ENCODE peak calls at places on chromosomes 7 and 10, in six cellular contexts. One of them, this sample, is unnamed.

GRCh38 chr7:38781991-38782390 is 127.0 kb downstream of the VPS41 start:
- DNase-seq in cardiac muscle cell: no peak
- DNase-seq in mesendoderm: no peak
- DNase-seq in neural progenitor cell: peak
- DNase-seq in pancreas: no peak
- DNase-seq in caudate nucleus: no peak
- DNase-seq in this sample: no peak

GRCh38 chr10:7337431-7338171 is 73.2 kb downstream of the SFMBT2 start:
- DNase-seq in pancreas: no peak
- DNase-seq in cardiac muscle cell: no peak
- DNase-seq in neural progenitor cell: no peak
- DNase-seq in mesendoderm: no peak
- DNase-seq in caudate nucleus: no peak
- DNase-seq in this sample: no peak

GRCh38 chr10:113071446-113071845 is 121.4 kb downstream of the TCF7L2 start:
- DNase-seq in caudate nucleus: no peak
- DNase-seq in cardiac muscle cell: peak
- DNase-seq in neural progenitor cell: no peak
- DNase-seq in pancreas: peak
- DNase-seq in mesendoderm: peak
- DNase-seq in this sample: no peak

GRCh38 chr10:78335691-78336401 is 302.2 kb downstream of the RPS24 start:
- DNase-seq in mesendoderm: no peak
- DNase-seq in cardiac muscle cell: no peak
- DNase-seq in caudate nucleus: peak
- DNase-seq in pancreas: no peak
- DNase-seq in neural progenitor cell: no peak
- DNase-seq in this sample: no peak

GRCh38 chr10:36412942-36413341 is 712.5 kb upstream of the ANKRD30A start:
- DNase-seq in cardiac muscle cell: no peak
- DNase-seq in caudate nucleus: no peak
- DNase-seq in neural progenitor cell: no peak
- DNase-seq in pancreas: no peak
- DNase-seq in mesendoderm: peak
- DNase-seq in this sample: no peak

GRCh38 chr10:105761861-105762260 is 1120.8 kb downstream of the SORCS3 start:
- DNase-seq in neural progenitor cell: no peak
- DNase-seq in caudate nucleus: no peak
- DNase-seq in pancreas: no peak
- DNase-seq in cardiac muscle cell: no peak
- DNase-seq in mesendoderm: no peak
- DNase-seq in this sample: no peak

GRCh38 chr7:39217752-39218151 is 240.0 kb downstream of the POU6F2 start:
- DNase-seq in caudate nucleus: no peak
- DNase-seq in neural progenitor cell: no peak
- DNase-seq in pancreas: no peak
- DNase-seq in cardiac muscle cell: no peak
- DNase-seq in mesendoderm: no peak
- DNase-seq in this sample: no peak

GRCh38 chr10:37263304-37263703 is 137.9 kb downstream of the ANKRD30A start:
- DNase-seq in mesendoderm: no peak
- DNase-seq in caudate nucleus: no peak
- DNase-seq in cardiac muscle cell: no peak
- DNase-seq in pancreas: no peak
- DNase-seq in neural progenitor cell: no peak
- DNase-seq in this sample: no peak

GRCh38 chr7:144468990-144469732 is 65.7 kb upstream of the NOBOX start:
- DNase-seq in cardiac muscle cell: peak
- DNase-seq in mesendoderm: no peak
- DNase-seq in caudate nucleus: no peak
- DNase-seq in neural progenitor cell: no peak
- DNase-seq in pancreas: no peak
- DNase-seq in this sample: no peak

GRCh38 chr7:155764432-155764798 is 47.8 kb downstream of the SHH start:
- DNase-seq in pancreas: no peak
- DNase-seq in neural progenitor cell: no peak
- DNase-seq in mesendoderm: no peak
- DNase-seq in cardiac muscle cell: no peak
- DNase-seq in caudate nucleus: peak
- DNase-seq in this sample: no peak

GRCh38 chr10:122255509-122256301 is 15.4 kb upstream of the BTBD16 start:
- DNase-seq in cardiac muscle cell: no peak
- DNase-seq in neural progenitor cell: no peak
- DNase-seq in mesendoderm: no peak
- DNase-seq in pancreas: no peak
- DNase-seq in caudate nucleus: no peak
- DNase-seq in this sample: no peak

GRCh38 chr10:96357038-96357620 is 1.7 kb downstream of the OPALIN start:
- DNase-seq in caudate nucleus: peak
- DNase-seq in neural progenitor cell: no peak
- DNase-seq in pancreas: no peak
- DNase-seq in mesendoderm: no peak
- DNase-seq in cardiac muscle cell: no peak
- DNase-seq in this sample: no peak

GRCh38 chr7:112484671-112485097 is 3.9 kb downstream of the LSMEM1 start:
- DNase-seq in pancreas: no peak
- DNase-seq in cardiac muscle cell: peak
- DNase-seq in neural progenitor cell: no peak
- DNase-seq in caudate nucleus: no peak
- DNase-seq in mesendoderm: peak
- DNase-seq in this sample: no peak

GRCh38 chr10:92450896-92451295 is 123.0 kb downstream of the IDE start:
- DNase-seq in caudate nucleus: no peak
- DNase-seq in pancreas: no peak
- DNase-seq in neural progenitor cell: no peak
- DNase-seq in cardiac muscle cell: no peak
- DNase-seq in mesendoderm: no peak
- DNase-seq in this sample: no peak

GRCh38 chr10:93208717-93209464 is 135.2 kb downstream of the CYP26A1 start:
- DNase-seq in mesendoderm: no peak
- DNase-seq in cardiac muscle cell: peak
- DNase-seq in pancreas: no peak
- DNase-seq in neural progenitor cell: no peak
- DNase-seq in caudate nucleus: no peak
- DNase-seq in this sample: no peak

GRCh38 chr10:59300386-59300785 is 62.0 kb downstream of the FAM13C start:
- DNase-seq in caudate nucleus: no peak
- DNase-seq in pancreas: no peak
- DNase-seq in neural progenitor cell: no peak
- DNase-seq in mesendoderm: no peak
- DNase-seq in cardiac muscle cell: no peak
- DNase-seq in this sample: no peak

GRCh38 chr7:124918662-124919061 is 11.0 kb downstream of the POT1 start:
- DNase-seq in cardiac muscle cell: no peak
- DNase-seq in neural progenitor cell: no peak
- DNase-seq in caudate nucleus: no peak
- DNase-seq in mesendoderm: no peak
- DNase-seq in pancreas: no peak
- DNase-seq in this sample: no peak

GRCh38 chr7:143304938-143305337 is 11.0 kb upstream of the CLCN1 start:
- DNase-seq in mesendoderm: no peak
- DNase-seq in cardiac muscle cell: no peak
- DNase-seq in caudate nucleus: no peak
- DNase-seq in neural progenitor cell: no peak
- DNase-seq in pancreas: no peak
- DNase-seq in this sample: no peak

GRCh38 chr10:133283931-133284330 is 7.3 kb upstream of the ADAM8 start:
- DNase-seq in caudate nucleus: no peak
- DNase-seq in mesendoderm: no peak
- DNase-seq in cardiac muscle cell: no peak
- DNase-seq in neural progenitor cell: no peak
- DNase-seq in pancreas: no peak
- DNase-seq in this sample: no peak

GRCh38 chr10:35928017-35928619 is 286.0 kb upstream of the FZD8 start:
- DNase-seq in mesendoderm: peak
- DNase-seq in cardiac muscle cell: no peak
- DNase-seq in pancreas: no peak
- DNase-seq in caudate nucleus: no peak
- DNase-seq in neural progenitor cell: no peak
- DNase-seq in this sample: no peak

GRCh38 chr7:24283900-24284698 is at the start of gene NPY:
- DNase-seq in mesendoderm: peak
- DNase-seq in pancreas: peak
- DNase-seq in caudate nucleus: no peak
- DNase-seq in neural progenitor cell: peak
- DNase-seq in cardiac muscle cell: no peak
- DNase-seq in this sample: no peak

GRCh38 chr10:806451-807162 is 117.1 kb upstream of the DIP2C start:
- DNase-seq in neural progenitor cell: no peak
- DNase-seq in pancreas: no peak
- DNase-seq in mesendoderm: no peak
- DNase-seq in cardiac muscle cell: no peak
- DNase-seq in caudate nucleus: no peak
- DNase-seq in this sample: no peak

GRCh38 chr10:43671659-43672555 is 23.2 kb upstream of the ZNF32 start:
- DNase-seq in mesendoderm: peak
- DNase-seq in neural progenitor cell: peak
- DNase-seq in cardiac muscle cell: peak
- DNase-seq in caudate nucleus: peak
- DNase-seq in pancreas: no peak
- DNase-seq in this sample: peak

GRCh38 chr10:59905735-59906416 is 480 bp downstream of the CCDC6 start:
- DNase-seq in mesendoderm: no peak
- DNase-seq in pancreas: peak
- DNase-seq in neural progenitor cell: peak
- DNase-seq in caudate nucleus: no peak
- DNase-seq in cardiac muscle cell: no peak
- DNase-seq in this sample: no peak

GRCh38 chr10:73653701-73654100 is 2.1 kb downstream of the SYNPO2L start:
- DNase-seq in caudate nucleus: no peak
- DNase-seq in mesendoderm: peak
- DNase-seq in pancreas: no peak
- DNase-seq in neural progenitor cell: peak
- DNase-seq in cardiac muscle cell: peak
- DNase-seq in this sample: no peak

GRCh38 chr10:13213163-13213562 is 21.0 kb downstream of the UCMA start:
- DNase-seq in pancreas: no peak
- DNase-seq in caudate nucleus: no peak
- DNase-seq in mesendoderm: peak
- DNase-seq in cardiac muscle cell: no peak
- DNase-seq in neural progenitor cell: peak
- DNase-seq in this sample: no peak

DNA sequence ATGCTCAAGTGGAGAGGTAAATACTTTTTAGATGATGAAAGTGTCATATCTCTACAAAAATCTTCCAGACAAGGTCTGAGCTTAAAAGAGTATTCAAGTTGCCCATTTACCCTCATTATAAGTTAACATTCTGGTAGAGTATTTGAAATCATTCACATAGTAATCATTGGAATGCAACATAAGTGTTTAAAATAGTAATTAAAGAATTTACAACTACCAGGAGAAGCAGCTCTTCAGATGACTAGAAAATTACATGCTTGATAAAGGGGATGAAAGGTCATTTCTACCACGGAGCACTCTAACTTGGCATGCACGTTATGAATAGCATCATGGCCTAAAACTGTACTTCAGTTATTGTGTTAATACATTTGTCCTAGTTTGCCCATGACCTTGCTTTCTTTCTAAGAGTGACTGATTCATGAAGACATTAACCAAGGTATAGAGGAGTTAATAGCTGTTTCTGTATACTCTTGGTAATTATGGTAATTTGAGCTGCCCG is 120.0 kb downstream of the SEMA3E start:
- DNase-seq in mesendoderm: no peak
- DNase-seq in neural progenitor cell: no peak
- DNase-seq in cardiac muscle cell: no peak
- DNase-seq in caudate nucleus: no peak
- DNase-seq in pancreas: no peak
- DNase-seq in this sample: no peak
- H3K27ac ChIP-seq in mesendoderm: no peak
- H3K27ac ChIP-seq in neural progenitor cell: no peak
- H3K27ac ChIP-seq in cardiac muscle cell: no peak
- H3K27ac ChIP-seq in caudate nucleus: no peak
- H3K27ac ChIP-seq in pancreas: no peak
- H3K27ac ChIP-seq in this sample: no peak

DNA sequence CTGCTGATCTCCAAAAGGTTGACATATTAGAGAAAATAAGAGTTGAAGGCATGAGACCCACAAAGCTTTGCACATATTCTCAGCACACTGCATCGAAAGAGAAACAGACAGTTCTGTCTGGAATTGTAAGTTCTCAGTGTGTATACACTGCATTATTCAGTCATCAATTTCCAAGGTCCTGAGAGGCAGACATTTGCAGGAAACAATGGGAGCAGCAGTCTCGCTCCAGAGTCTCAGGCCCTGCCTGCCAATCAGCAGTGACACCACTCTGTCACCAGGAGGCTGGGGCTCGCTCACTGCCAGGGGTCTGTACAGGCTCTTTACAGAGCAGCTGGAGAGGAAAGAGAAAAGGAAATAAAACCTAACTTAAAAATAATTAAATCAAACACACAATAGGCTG is 36.3 kb downstream of the JAZF1 start:
- DNase-seq in cardiac muscle cell: no peak
- DNase-seq in caudate nucleus: peak
- DNase-seq in pancreas: no peak
- DNase-seq in neural progenitor cell: peak
- DNase-seq in mesendoderm: peak
- DNase-seq in this sample: no peak
- H3K27ac ChIP-seq in cardiac muscle cell: no peak
- H3K27ac ChIP-seq in caudate nucleus: no peak
- H3K27ac ChIP-seq in pancreas: no peak
- H3K27ac ChIP-seq in neural progenitor cell: no peak
- H3K27ac ChIP-seq in mesendoderm: no peak
- H3K27ac ChIP-seq in this sample: no peak

DNA sequence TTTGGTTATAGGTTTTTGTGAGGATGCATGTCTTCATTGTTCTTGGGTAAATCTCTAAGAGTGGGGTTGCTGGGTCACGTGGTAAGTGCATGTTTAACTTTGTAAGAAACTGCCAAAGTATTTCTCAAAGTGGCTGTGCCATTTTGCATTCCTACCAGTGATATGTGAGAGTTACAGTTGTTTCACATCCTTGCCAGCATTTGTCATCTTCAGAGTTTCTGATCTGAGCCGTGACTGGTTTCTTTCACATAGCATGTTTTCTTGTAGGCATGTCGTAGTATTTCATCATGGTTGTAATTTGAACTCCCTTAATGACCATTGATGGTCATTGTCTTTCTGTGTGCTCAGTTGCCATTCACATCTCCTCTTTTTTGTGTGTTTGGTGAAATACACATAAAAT is 286.0 kb downstream of the RNLS start:
- DNase-seq in cardiac muscle cell: peak
- DNase-seq in caudate nucleus: no peak
- DNase-seq in pancreas: no peak
- DNase-seq in neural progenitor cell: no peak
- DNase-seq in mesendoderm: peak
- DNase-seq in this sample: no peak
- H3K27ac ChIP-seq in cardiac muscle cell: no peak
- H3K27ac ChIP-seq in caudate nucleus: no peak
- H3K27ac ChIP-seq in pancreas: no peak
- H3K27ac ChIP-seq in neural progenitor cell: no peak
- H3K27ac ChIP-seq in mesendoderm: no peak
- H3K27ac ChIP-seq in this sample: no peak

GRCh38 chr7:121328508-121329459 is at the start of gene WNT16:
- DNase-seq in mesendoderm: peak
- DNase-seq in cardiac muscle cell: no peak
- DNase-seq in neural progenitor cell: peak
- DNase-seq in caudate nucleus: peak
- DNase-seq in pancreas: peak
- DNase-seq in this sample: no peak
- H3K27ac ChIP-seq in mesendoderm: no peak
- H3K27ac ChIP-seq in cardiac muscle cell: no peak
- H3K27ac ChIP-seq in neural progenitor cell: no peak
- H3K27ac ChIP-seq in caudate nucleus: no peak
- H3K27ac ChIP-seq in pancreas: no peak
- H3K27ac ChIP-seq in this sample: no peak